ENCODE peak calls at places on chromosomes 13 and 19, in four cellular contexts. Q is HuH-7.5; O is central memory CD4-positive, alpha-beta T cell; Y is T-helper 17 cell. M is an unnamed sample.

GRCh38 chr19:38362076-38362945 is 12.1 kb upstream of the PSMD8 start:
- DNase-seq in Q (no peak), O (peak; percentile 39), Y (peak; percentile 29), M (peak; percentile 79)

GRCh38 chr19:33647146-33647545 is 25.4 kb downstream of the CHST8 start:
- DNase-seq in Q (no peak), O (no peak), Y (no peak), M (no peak)

GRCh38 chr19:48633148-48634035 is 3.8 kb downstream of the DBP start:
- DNase-seq in Q (no peak), O (no peak), Y (no peak), M (no peak)

GRCh38 chr19:18612772-18613588 is at the start of gene TMEM59L:
- DNase-seq in Q (no peak), O (peak; percentile 55), Y (peak; percentile 48), M (no peak)

GRCh38 chr19:2246801-2247361 is 2.2 kb upstream of the AMH start:
- DNase-seq in Q (no peak), O (no peak), Y (no peak), M (no peak)

GRCh38 chr19:18053571-18054219 is 33.0 kb downstream of the IL12RB1 start:
- DNase-seq in Q (no peak), O (no peak), Y (no peak), M (no peak)

GRCh38 chr19:50792246-50792851 is 2.1 kb downstream of the ACP4 start:
- DNase-seq in Q (no peak), O (no peak), Y (no peak), M (no peak)

GRCh38 chr13:24092108-24092507 is 68.4 kb upstream of the SPATA13 start:
- DNase-seq in Q (no peak), O (no peak), Y (no peak), M (no peak)

GRCh38 chr13:57739089-57739488 is 107.5 kb downstream of the PCDH17 start:
- DNase-seq in Q (no peak), O (no peak), Y (no peak), M (no peak)

GRCh38 chr19:18502236-18502632 is 19.6 kb downstream of the ELL start:
- DNase-seq in Q (no peak), O (no peak), Y (no peak), M (no peak)

GRCh38 chr13:27200413-27201066 is 28.9 kb upstream of the USP12 start:
- DNase-seq in Q (no peak), O (no peak), Y (no peak), M (no peak)

M was measured in Caki2.